ENCODE peak calls at places on chromosomes 6 and 20, in nine cellular contexts. W is PC-9; D is tibial artery; F is psoas muscle; R is esophagus squamous epithelium; C is cardiac muscle cell; I is GM23338; K is pancreas; A is CD8-positive, alpha-beta T cell. M is an unnamed sample. For H3K27me3, the result is how much of the 10 kb centered on the place peaks cover.

GRCh38 chr6:15148356-15149058 is 97.4 kb upstream of the JARID2 start:
- DNase-seq in W (peak), D (no peak), F (no peak), R (no peak), C (no peak), I (peak), K (no peak), A (no peak), M (no peak)

GRCh38 chr20:54158856-54159418 is 14.8 kb downstream of the CYP24A1 start:
- DNase-seq in W (peak), D (no peak), F (no peak), R (no peak), C (no peak), I (no peak), K (no peak), A (no peak), M (no peak)

GRCh38 chr6:14217728-14218637 is 100.4 kb downstream of the CD83 start:
- DNase-seq in W (no peak), D (no peak), F (no peak), R (no peak), C (no peak), I (no peak), K (no peak), A (no peak), M (no peak)

GRCh38 chr6:3919130-3919628 is 70.0 kb downstream of the FAM50B start:
- DNase-seq in W (peak), D (no peak), F (peak), R (no peak), C (peak), I (no peak), K (no peak), A (no peak), M (no peak)

GRCh38 chr6:28771401-28772267 is 152.2 kb downstream of the TRIM27 start:
- DNase-seq in W (no peak), D (no peak), F (no peak), R (no peak), C (peak), I (peak), K (no peak), A (no peak), M (no peak)

GRCh38 chr6:41555326-41556300 is 9.4 kb downstream of the FOXP4 start:
- DNase-seq in W (no peak), D (no peak), F (no peak), R (no peak), C (no peak), I (peak), K (no peak), A (no peak), M (no peak)

GRCh38 chr6:108277831-108278230 is 17.0 kb upstream of the SNX3 start:
- DNase-seq in W (peak), D (no peak), F (no peak), R (no peak), C (no peak), I (no peak), K (no peak), A (no peak), M (no peak)

GRCh38 chr6:44801188-44801587 is 413.7 kb downstream of the CDC5L start:
- DNase-seq in W (no peak), D (no peak), F (no peak), R (no peak), C (no peak), I (no peak), K (no peak), A (no peak), M (no peak)

GRCh38 chr20:50663095-50663821 is 28.1 kb downstream of the RIPOR3 start:
- DNase-seq in W (peak), D (no peak), F (no peak), R (no peak), C (peak), I (peak), K (peak), A (no peak), M (no peak)

GRCh38 chr6:126267621-126268020 is 72.3 kb upstream of the CENPW start:
- DNase-seq in W (no peak), D (no peak), F (no peak), R (no peak), C (no peak), I (no peak), K (no peak), A (no peak), M (no peak)

GRCh38 chr20:60056345-60057122 is 98.3 kb downstream of the CDH26 start:
- DNase-seq in W (no peak), D (no peak), F (no peak), R (no peak), C (no peak), I (no peak), K (no peak), A (no peak), M (no peak)

GRCh38 chr6:23775127-23775526 is 350.9 kb upstream of the NRSN1 start:
- DNase-seq in W (no peak), D (no peak), F (no peak), R (no peak), C (no peak), I (no peak), K (no peak), A (no peak), M (no peak)

GRCh38 chr20:1323830-1324597 is 4.9 kb downstream of the SDCBP2 start:
- DNase-seq in W (no peak), D (peak), F (no peak), R (no peak), C (no peak), I (no peak), K (no peak), A (no peak), M (no peak)

GRCh38 chr6:108594640-108595039 is 33.9 kb downstream of the FOXO3 start:
- DNase-seq in W (no peak), D (peak), F (peak), R (no peak), C (no peak), I (no peak), K (peak), A (no peak), M (no peak)

GRCh38 chr6:122845916-122846632 is 57.0 kb downstream of the SMPDL3A start:
- DNase-seq in W (peak), D (no peak), F (no peak), R (no peak), C (no peak), I (no peak), K (no peak), A (no peak), M (no peak)

GRCh38 chr6:154861825-154862224 is 128.6 kb downstream of the SCAF8 start:
- DNase-seq in W (no peak), D (no peak), F (no peak), R (no peak), C (no peak), I (no peak), K (no peak), A (no peak), M (no peak)

GRCh38 chr6:111361648-111362047 is 121.4 kb downstream of the REV3L start:
- DNase-seq in W (no peak), D (no peak), F (no peak), R (no peak), C (peak), I (peak), K (no peak), A (no peak), M (no peak)

GRCh38 chr6:7543761-7544424 is 2.4 kb downstream of the DSP start:
- DNase-seq in W (no peak), D (no peak), F (no peak), R (no peak), C (peak), I (peak), K (no peak), A (no peak), M (no peak)

GRCh38 chr6:37990762-37991525 is 171.4 kb downstream of the ZFAND3 start:
- DNase-seq in W (no peak), D (no peak), F (no peak), R (no peak), C (peak), I (peak), K (no peak), A (no peak), M (no peak)

GRCh38 chr6:44189257-44189656 is 27.5 kb upstream of the MYMX start:
- DNase-seq in W (no peak), D (no peak), F (no peak), R (no peak), C (no peak), I (no peak), K (no peak), A (no peak), M (no peak)

GRCh38 chr6:149903938-149904611 is 6.2 kb upstream of the RAET1E start:
- DNase-seq in W (no peak), D (no peak), F (no peak), R (no peak), C (no peak), I (no peak), K (no peak), A (no peak), M (no peak)

GRCh38 chr6:63839485-63839884 is 203.9 kb downstream of the PHF3 start:
- DNase-seq in W (no peak), D (no peak), F (no peak), R (no peak), C (peak), I (no peak), K (no peak), A (no peak), M (no peak)

GRCh38 chr20:1934162-1934561 is 39.0 kb downstream of the SIRPA start:
- DNase-seq in W (no peak), D (no peak), F (no peak), R (no peak), C (no peak), I (no peak), K (no peak), A (no peak), M (no peak)

GRCh38 chr6:83215131-83216047 is 22.2 kb downstream of the RWDD2A start:
- DNase-seq in W (no peak), D (peak), F (no peak), R (no peak), C (peak), I (peak), K (no peak), A (peak), M (peak)

GRCh38 chr6:22766979-22767378 is 197.6 kb downstream of the HDGFL1 start:
- DNase-seq in W (peak), D (no peak), F (no peak), R (no peak), C (no peak), I (no peak), K (no peak), A (no peak), M (no peak)

GRCh38 chr20:36969478-36970186 is 18.1 kb upstream of the SAMHD1 start:
- DNase-seq in W (no peak), D (no peak), F (no peak), R (no peak), C (no peak), I (no peak), K (no peak), A (no peak), M (no peak)

GRCh38 chr6:170087946-170088348 is 202.9 kb downstream of the DLL1 start:
- DNase-seq in W (no peak), D (peak), F (peak), R (no peak), C (no peak), I (no peak), K (peak), A (peak), M (peak)

GRCh38 chr6:51396583-51396982 is 577.9 kb downstream of the TFAP2B start:
- DNase-seq in W (no peak), D (no peak), F (no peak), R (no peak), C (no peak), I (no peak), K (no peak), A (no peak), M (no peak)

GRCh38 chr6:51398064-51398740 is 579.5 kb downstream of the TFAP2B start:
- DNase-seq in W (no peak), D (no peak), F (no peak), R (no peak), C (peak), I (peak), K (no peak), A (no peak), M (no peak)

GRCh38 chr6:51394061-51394460 is 575.4 kb downstream of the TFAP2B start:
- DNase-seq in W (no peak), D (no peak), F (no peak), R (no peak), C (no peak), I (no peak), K (no peak), A (no peak), M (no peak)

GRCh38 chr6:51398793-51399192 is 580.1 kb downstream of the TFAP2B start:
- DNase-seq in W (no peak), D (no peak), F (no peak), R (no peak), C (no peak), I (no peak), K (no peak), A (no peak), M (no peak)
- TF ChIP-seq CTCF in W (peak), D (no peak), F (no peak), R (no peak), C (no peak), I (no peak), K (no peak), A (no peak), M (no peak)

DNA sequence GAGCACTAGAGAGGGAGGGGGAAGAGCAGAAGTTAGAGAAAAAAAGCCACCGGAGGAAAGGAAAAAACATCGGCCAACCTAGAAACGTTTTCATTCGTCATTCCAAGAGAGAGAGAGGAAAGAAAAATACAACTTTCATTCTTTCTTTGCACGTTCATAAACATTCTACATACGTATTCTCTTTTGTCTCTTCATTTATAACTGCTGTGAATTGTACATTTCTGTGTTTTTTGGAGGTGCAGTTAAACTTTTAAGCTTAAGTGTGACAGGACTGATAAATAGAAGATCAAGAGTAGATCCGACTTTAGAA is 2.0 kb downstream of the ID4 start:
- DNase-seq in W (no peak), D (no peak), F (no peak), R (no peak), C (no peak), I (no peak), K (no peak), A (no peak), M (no peak)
- H3K27me3 ChIP-seq in W (under half), D (under half), F (under half), R (under half), C (under half), I (under half), K (under half), A (under half), M (under half)

DNA sequence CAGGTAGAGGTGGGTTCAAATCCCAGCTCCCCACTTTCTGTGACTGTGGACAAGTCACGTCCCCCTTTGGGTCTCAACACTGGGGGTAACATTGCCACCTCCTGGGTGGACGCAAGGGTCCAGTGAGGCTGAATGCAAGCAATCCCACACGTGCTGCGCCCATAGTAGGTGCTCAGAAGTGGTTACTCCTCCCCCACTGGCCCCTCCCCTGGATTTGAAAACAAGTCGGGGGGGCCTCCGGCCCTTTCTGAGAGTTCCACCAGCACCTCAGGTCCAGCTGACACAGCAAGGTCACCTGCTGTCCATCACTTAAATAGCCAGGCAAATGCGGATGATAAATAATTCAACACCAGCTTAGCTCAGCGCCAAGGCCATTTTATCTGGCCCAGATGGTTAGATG is 34.4 kb upstream of the KCNB1 start:
- DNase-seq in W (no peak), D (no peak), F (no peak), R (no peak), C (no peak), I (no peak), K (no peak), A (no peak), M (no peak)
- TF ChIP-seq CTCF in W (no peak), D (no peak), F (no peak), R (no peak), C (no peak), I (no peak), K (no peak), A (no peak), M (no peak)

DNA sequence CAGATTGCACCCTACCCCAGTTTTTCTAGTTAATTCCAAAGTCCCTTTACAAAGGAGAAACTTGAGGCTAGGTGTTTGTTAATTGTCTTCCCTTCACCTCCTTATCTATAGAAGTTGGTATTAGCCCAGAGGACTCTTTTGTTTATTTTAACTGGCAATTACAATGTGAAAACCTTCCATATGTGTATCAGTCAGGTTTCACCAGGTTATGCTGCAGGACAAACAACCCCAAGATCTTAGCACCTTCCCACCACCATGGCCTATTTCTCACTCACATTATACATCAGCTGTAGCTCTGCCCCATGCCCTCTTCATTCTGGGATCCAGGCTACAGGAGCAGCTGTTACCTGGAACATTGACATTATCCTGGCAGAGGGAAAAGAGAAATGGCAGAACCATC is 31.1 kb downstream of the SNHG17 start:
- DNase-seq in W (no peak), D (no peak), F (no peak), R (no peak), C (no peak), I (no peak), K (no peak), A (no peak), M (no peak)
- H3K27me3 ChIP-seq in W (under half), D (under half), F (under half), R (under half), C (under half), I (under half), K (under half), A (under half), M (under half)